ENCODE peak calls at places on chromosome 19, in eight cellular contexts. V, H, A, O, U, K, P and I are unnamed samples.

GRCh38 chr19:3851254-3852176 is 17.3 kb downstream of the ZFR2 start:
- DNase-seq in V (no peak), H (no peak), A (peak; percentile 8), O (no peak), U (no peak), K (no peak), P (no peak), I (no peak)

GRCh38 chr19:36916991-36917390 is 859 bp downstream of the ZNF568 start:
- DNase-seq in V (no peak), H (no peak), A (peak; percentile 27), O (no peak), U (no peak), K (peak; percentile 39), P (no peak), I (no peak)

GRCh38 chr19:7860902-7861618 is 13.1 kb downstream of the PRR36 start:
- DNase-seq in V (no peak), H (no peak), A (no peak), O (no peak), U (no peak), K (no peak), P (no peak), I (no peak)

GRCh38 chr19:16154557-16154956 is 11.1 kb downstream of the HSH2D start:
- DNase-seq in V (no peak), H (no peak), A (no peak), O (no peak), U (no peak), K (no peak), P (no peak), I (no peak)

GRCh38 chr19:44278181-44278690 is 18.6 kb downstream of the ZNF233 start:
- DNase-seq in V (no peak), H (no peak), A (peak; percentile 19), O (no peak), U (no peak), K (no peak), P (no peak), I (no peak)

GRCh38 chr19:15138427-15138826 is 31.2 kb downstream of the SYDE1 start:
- DNase-seq in V (no peak), H (no peak), A (no peak), O (no peak), U (no peak), K (no peak), P (no peak), I (no peak)

GRCh38 chr19:7528522-7529245 is 6.3 kb downstream of the MCOLN1 start:
- DNase-seq in V (no peak), H (no peak), A (no peak), O (no peak), U (no peak), K (peak; percentile 30), P (no peak), I (no peak)

GRCh38 chr19:18650048-18650435 is 13.2 kb downstream of the KLHL26 start:
- DNase-seq in V (peak; percentile 79), H (no peak), A (no peak), O (no peak), U (no peak), K (peak; percentile 85), P (no peak), I (peak; percentile 54)

GRCh38 chr19:55041244-55041626 is 3.2 kb upstream of the GP6 start:
- DNase-seq in V (no peak), H (no peak), A (no peak), O (no peak), U (no peak), K (no peak), P (no peak), I (no peak)

GRCh38 chr19:45791744-45792481 is 732 bp downstream of the DMWD start:
- DNase-seq in V (no peak), H (peak; percentile 13), A (no peak), O (no peak), U (no peak), K (no peak), P (peak; percentile 18), I (no peak)

GRCh38 chr19:43662487-43662886 is 7.5 kb downstream of the PLAUR start:
- DNase-seq in V (no peak), H (no peak), A (no peak), O (no peak), U (no peak), K (peak; percentile 57), P (no peak), I (no peak)

GRCh38 chr19:33175886-33176669 is 18.1 kb upstream of the LRP3 start:
- DNase-seq in V (peak; percentile 68), H (no peak), A (peak; percentile 9), O (no peak), U (peak; percentile 62), K (peak; percentile 48), P (no peak), I (no peak)

GRCh38 chr19:897442-898039 is 4.3 kb downstream of the RNU6-9 start:
- DNase-seq in V (no peak), H (no peak), A (no peak), O (no peak), U (no peak), K (peak; percentile 85), P (no peak), I (no peak)

GRCh38 chr19:9836021-9836420 is 903 bp downstream of the PIN1 start:
- DNase-seq in V (no peak), H (no peak), A (no peak), O (no peak), U (no peak), K (no peak), P (no peak), I (no peak)

GRCh38 chr19:43624933-43625332 is 5.5 kb upstream of the ZNF428 start:
- DNase-seq in V (no peak), H (peak; percentile 78), A (no peak), O (peak; percentile 73), U (no peak), K (peak; percentile 98), P (peak; percentile 77), I (no peak)

GRCh38 chr19:10000171-10000826 is 10.0 kb downstream of the COL5A3 start:
- DNase-seq in V (peak; percentile 83), H (peak; percentile 62), A (peak; percentile 34), O (peak; percentile 26), U (peak; percentile 80), K (peak; percentile 93), P (peak; percentile 45), I (peak; percentile 82)

GRCh38 chr19:35088514-35088913 is 27.1 kb upstream of the FXYD3 start:
- DNase-seq in V (no peak), H (no peak), A (peak; percentile 81), O (no peak), U (no peak), K (no peak), P (no peak), I (no peak)

GRCh38 chr19:13172335-13173128 is 22.3 kb downstream of the IER2 start:
- DNase-seq in V (peak; percentile 95), H (peak; percentile 63), A (peak; percentile 72), O (peak; percentile 73), U (peak; percentile 95), K (no peak), P (peak; percentile 65), I (peak; percentile 44)

GRCh38 chr19:17307876-17308377 is 1.4 kb upstream of the DDA1 start:
- DNase-seq in V (no peak), H (no peak), A (no peak), O (no peak), U (no peak), K (no peak), P (no peak), I (no peak)
- H3K4me1 ChIP-seq in V (no peaks in the 10 kb centered on the region), H (peaks cover 62% of the 10 kb centered on the region), A (peaks cover 56% of the 10 kb centered on the region), O (peaks cover 35% of the 10 kb centered on the region), U (peaks cover 6% of the 10 kb centered on the region), K (peaks cover 6% of the 10 kb centered on the region), P (peaks cover 34% of the 10 kb centered on the region), I (peaks cover 36% of the 10 kb centered on the region)

GRCh38 chr19:39140594-39140993 is 15.0 kb downstream of the PAK4 start:
- DNase-seq in V (no peak), H (no peak), A (no peak), O (no peak), U (no peak), K (no peak), P (no peak), I (no peak)
- H3K4me1 ChIP-seq in V (no peaks in the 10 kb centered on the region), H (no peaks in the 10 kb centered on the region), A (peaks cover 13% of the 10 kb centered on the region), O (no peaks in the 10 kb centered on the region), U (peaks cover 26% of the 10 kb centered on the region), K (peaks cover 18% of the 10 kb centered on the region), P (no peaks in the 10 kb centered on the region), I (peaks cover 74% of the 10 kb centered on the region)

GRCh38 chr19:5127710-5128109 is 158.8 kb downstream of the KDM4B start:
- DNase-seq in V (no peak), H (no peak), A (no peak), O (no peak), U (peak; percentile 73), K (peak; percentile 64), P (no peak), I (no peak)
- H3K4me1 ChIP-seq in V (no peaks in the 10 kb centered on the region), H (peaks cover 15% of the 10 kb centered on the region), A (no peaks in the 10 kb centered on the region), O (peaks cover 5% of the 10 kb centered on the region), U (peaks cover 35% of the 10 kb centered on the region), K (peaks cover 8% of the 10 kb centered on the region), P (peaks cover 28% of the 10 kb centered on the region), I (no peaks in the 10 kb centered on the region)

GRCh38 chr19:57816652-57817051 is 1.9 kb upstream of the ZNF552 start:
- DNase-seq in V (no peak), H (no peak), A (no peak), O (no peak), U (no peak), K (peak; percentile 63), P (no peak), I (no peak)

GRCh38 chr19:57815247-57816075 is 748 bp upstream of the ZNF552 start:
- DNase-seq in V (no peak), H (no peak), A (no peak), O (no peak), U (no peak), K (no peak), P (no peak), I (no peak)

GRCh38 chr19:57820599-57820998 is 5.9 kb upstream of the ZNF552 start:
- DNase-seq in V (no peak), H (no peak), A (no peak), O (no peak), U (no peak), K (no peak), P (no peak), I (no peak)

GRCh38 chr19:57817976-57818375 is 3.3 kb upstream of the ZNF552 start:
- DNase-seq in V (no peak), H (no peak), A (no peak), O (no peak), U (no peak), K (no peak), P (no peak), I (no peak)

DNA sequence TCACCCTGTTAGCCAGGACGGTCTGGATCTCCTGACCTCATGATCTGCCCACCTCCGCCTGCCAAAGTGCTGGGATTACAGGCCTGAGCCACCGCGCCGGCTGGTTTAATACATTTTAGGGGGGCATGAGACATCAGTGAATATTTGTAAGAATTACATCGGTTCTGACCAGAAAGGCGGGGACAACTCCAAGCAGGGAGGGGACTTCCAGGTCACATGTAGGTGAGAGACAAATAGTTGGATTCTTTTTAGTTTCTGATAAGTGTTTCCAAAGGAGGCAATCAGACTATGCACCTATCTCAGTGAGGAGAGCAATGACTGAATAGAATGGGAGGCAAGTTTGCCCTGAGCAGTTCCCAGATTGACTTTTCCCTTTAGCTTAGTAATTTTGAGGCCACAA is 3.7 kb upstream of the ZNF552 start:
- DNase-seq in V (no peak), H (no peak), A (no peak), O (no peak), U (no peak), K (peak; percentile 59), P (no peak), I (no peak)
- H3K4me1 ChIP-seq in V (no peaks in the 10 kb centered on the region), H (peaks cover 30% of the 10 kb centered on the region), A (peaks cover 10% of the 10 kb centered on the region), O (peaks cover 27% of the 10 kb centered on the region), U (no peaks in the 10 kb centered on the region), K (peaks cover 14% of the 10 kb centered on the region), P (peaks cover 24% of the 10 kb centered on the region), I (peaks cover 32% of the 10 kb centered on the region)

GRCh38 chr19:50435221-50435620 is 2.5 kb downstream of the MYBPC2 start:
- DNase-seq in V (no peak), H (no peak), A (no peak), O (no peak), U (no peak), K (peak; percentile 34), P (no peak), I (no peak)
- H3K4me1 ChIP-seq in V (no peaks in the 10 kb centered on the region), H (peaks cover 13% of the 10 kb centered on the region), A (peaks cover 4% of the 10 kb centered on the region), O (peaks cover 13% of the 10 kb centered on the region), U (peaks cover 7% of the 10 kb centered on the region), K (no peaks in the 10 kb centered on the region), P (peaks cover 9% of the 10 kb centered on the region), I (peaks cover 10% of the 10 kb centered on the region)